ENCODE peak calls at places on chromosome 20, in eight cellular contexts. T, M, O, I, Q, G, N and H are unnamed samples.

GRCh38 chr20:59043698-59044097 is 1.1 kb upstream of the PRELID3B start:
- DNase-seq in I (no peak), T (no peak), M (no peak), N (no peak), G (no peak), Q (no peak), O (peak; percentile 33), H (no peak)

GRCh38 chr20:4006640-4007039 is 8.7 kb downstream of the RNF24 start:
- DNase-seq in I (no peak), O (no peak), M (no peak), Q (no peak), T (peak; percentile 78), G (no peak), N (no peak), H (no peak)

GRCh38 chr20:62925420-62926228 is 681 bp downstream of the DIDO1 start:
- DNase-seq in I (no peak), Q (no peak), N (peak; percentile 85), G (peak; percentile 29), O (no peak), T (peak; percentile 58), M (peak; percentile 90), H (peak; percentile 26)

GRCh38 chr20:43853918-43854317 is 60.7 kb upstream of the TOX2 start:
- DNase-seq in G (no peak), T (no peak), I (no peak), Q (no peak), N (no peak), M (no peak), O (no peak), H (no peak)

GRCh38 chr20:35404614-35405259 is 7.0 kb downstream of the UQCC1 start:
- DNase-seq in G (no peak), Q (no peak), M (no peak), T (no peak), O (no peak), N (no peak), I (no peak), H (no peak)

GRCh38 chr20:14777571-14777970 is 440.2 kb upstream of the FLRT3 start:
- DNase-seq in O (no peak), M (no peak), N (no peak), I (no peak), T (no peak), Q (no peak), G (no peak), H (no peak)

GRCh38 chr20:20480126-20480525 is 112.2 kb downstream of the INSM1 start:
- DNase-seq in T (no peak), O (peak; percentile 44), Q (no peak), M (no peak), I (no peak), G (no peak), N (no peak), H (peak; percentile 29)

GRCh38 chr20:53579581-53580375 is 13.9 kb downstream of the ZNF217 start:
- DNase-seq in T (no peak), M (no peak), N (no peak), G (peak; percentile 63), Q (no peak), O (peak; percentile 85), I (peak; percentile 99), H (peak; percentile 86)

GRCh38 chr20:64196831-64197418 is 32.7 kb downstream of the MYT1 start:
- DNase-seq in N (no peak), I (no peak), G (no peak), T (no peak), O (no peak), M (no peak), Q (no peak), H (no peak)

GRCh38 chr20:34875657-34876160 is 703 bp upstream of the ACSS2 start:
- DNase-seq in G (no peak), O (no peak), T (no peak), M (no peak), N (no peak), I (no peak), Q (no peak), H (no peak)

GRCh38 chr20:57898332-57898731 is 188.5 kb upstream of the PMEPA1 start:
- DNase-seq in I (no peak), Q (no peak), G (no peak), N (no peak), O (no peak), M (peak; percentile 39), T (no peak), H (no peak)

GRCh38 chr20:13786143-13786828 is 1.5 kb downstream of the NDUFAF5 start:
- DNase-seq in M (no peak), T (no peak), N (no peak), I (no peak), G (no peak), Q (no peak), O (no peak), H (no peak)

GRCh38 chr20:25314497-25315417 is 66.9 kb downstream of the PYGB start:
- DNase-seq in T (no peak), M (peak; percentile 73), G (no peak), O (no peak), I (no peak), Q (peak; percentile 18), N (no peak), H (no peak)
- TF ChIP-seq CTCF in T (no peak), M (no peak), G (no peak), O (no peak), I (no peak), Q (no peak), N (no peak), H (no peak)

GRCh38 chr20:17601957-17602356 is 32.1 kb downstream of the DSTN start:
- DNase-seq in I (no peak), O (no peak), G (no peak), T (no peak), M (no peak), N (no peak), Q (no peak), H (no peak)

GRCh38 chr20:17608701-17609497 is 39.0 kb downstream of the DSTN start:
- DNase-seq in O (no peak), T (no peak), G (no peak), I (no peak), M (no peak), Q (no peak), N (no peak), H (no peak)

GRCh38 chr20:17606001-17606400 is 36.1 kb downstream of the DSTN start:
- DNase-seq in Q (no peak), O (no peak), N (no peak), I (no peak), M (no peak), T (no peak), G (no peak), H (no peak)

GRCh38 chr20:17602493-17602892 is 32.6 kb downstream of the DSTN start:
- DNase-seq in G (no peak), O (no peak), N (no peak), Q (no peak), T (no peak), I (no peak), M (no peak), H (no peak)

DNA sequence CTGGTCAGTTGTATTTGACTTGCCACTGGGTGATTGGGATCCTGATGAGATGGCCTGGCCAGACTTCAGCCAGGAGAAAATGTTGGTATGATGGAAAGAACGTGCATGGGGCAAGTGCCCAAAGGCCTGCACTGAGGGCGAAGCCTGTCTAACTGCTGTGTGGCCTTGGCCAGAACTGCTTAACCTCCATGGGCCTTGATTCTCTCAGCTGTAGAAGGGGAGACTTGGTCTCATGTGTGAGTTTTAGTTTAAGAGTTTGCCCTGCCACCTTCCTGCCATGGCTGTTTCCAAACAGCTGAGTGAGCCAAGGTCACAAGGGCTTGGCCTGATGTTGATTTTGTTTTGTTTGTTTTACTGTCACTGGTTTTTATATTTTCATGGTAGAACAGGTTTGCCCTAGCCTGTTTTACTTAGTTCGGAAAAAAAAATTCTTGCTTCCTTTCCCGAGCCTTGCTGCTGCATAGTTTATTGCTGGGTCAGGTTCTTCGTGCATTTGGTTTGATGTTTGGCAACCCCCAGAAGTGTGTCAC is 35.3 kb downstream of the DSTN start:
- DNase-seq in M (no peak), I (peak; percentile 80), T (no peak), O (no peak), N (no peak), G (no peak), Q (no peak), H (no peak)
- H3K4me3 ChIP-seq in M (no peak overlapping the region), I (peak overlapping the region; percentile 8), T (no peak overlapping the region), O (no peak overlapping the region), N (no peak overlapping the region), G (no peak overlapping the region), Q (no peak overlapping the region), H (no peak overlapping the region)

GRCh38 chr20:6081236-6081635 is 27.4 kb upstream of the LRRN4 start:
- DNase-seq in M (no peak), T (peak; percentile 92), Q (no peak), I (peak; percentile 26), N (no peak), G (no peak), O (peak; percentile 73), H (peak; percentile 67)
- TF ChIP-seq CTCF in M (no peak), T (no peak), Q (no peak), I (no peak), N (no peak), G (no peak), O (no peak), H (no peak)

GRCh38 chr20:2873747-2874041 is 413 bp downstream of the PTPRA start:
- DNase-seq in M (peak; percentile 94), O (peak; percentile 32), T (peak; percentile 45), G (peak; percentile 10), N (no peak), I (peak; percentile 55), Q (no peak), H (peak; percentile 49)

GRCh38 chr20:2872304-2873009 is 824 bp upstream of the PTPRA start:
- DNase-seq in O (peak; percentile 54), I (peak; percentile 63), N (peak; percentile 91), T (peak; percentile 67), M (peak; percentile 92), G (peak; percentile 81), Q (peak; percentile 59), H (peak; percentile 54)

GRCh38 chr20:2873010-2873746 is at the start of gene PTPRA:
- DNase-seq in G (peak; percentile 94), N (peak; percentile 97), O (peak; percentile 90), Q (peak; percentile 93), T (peak; percentile 93), I (peak; percentile 91), M (peak; percentile 97), H (peak; percentile 92)

GRCh38 chr20:2871111-2871465 is 2.2 kb upstream of the PTPRA start:
- DNase-seq in G (no peak), T (no peak), O (peak; percentile 62), N (no peak), Q (no peak), M (no peak), I (no peak), H (peak; percentile 48)

DNA sequence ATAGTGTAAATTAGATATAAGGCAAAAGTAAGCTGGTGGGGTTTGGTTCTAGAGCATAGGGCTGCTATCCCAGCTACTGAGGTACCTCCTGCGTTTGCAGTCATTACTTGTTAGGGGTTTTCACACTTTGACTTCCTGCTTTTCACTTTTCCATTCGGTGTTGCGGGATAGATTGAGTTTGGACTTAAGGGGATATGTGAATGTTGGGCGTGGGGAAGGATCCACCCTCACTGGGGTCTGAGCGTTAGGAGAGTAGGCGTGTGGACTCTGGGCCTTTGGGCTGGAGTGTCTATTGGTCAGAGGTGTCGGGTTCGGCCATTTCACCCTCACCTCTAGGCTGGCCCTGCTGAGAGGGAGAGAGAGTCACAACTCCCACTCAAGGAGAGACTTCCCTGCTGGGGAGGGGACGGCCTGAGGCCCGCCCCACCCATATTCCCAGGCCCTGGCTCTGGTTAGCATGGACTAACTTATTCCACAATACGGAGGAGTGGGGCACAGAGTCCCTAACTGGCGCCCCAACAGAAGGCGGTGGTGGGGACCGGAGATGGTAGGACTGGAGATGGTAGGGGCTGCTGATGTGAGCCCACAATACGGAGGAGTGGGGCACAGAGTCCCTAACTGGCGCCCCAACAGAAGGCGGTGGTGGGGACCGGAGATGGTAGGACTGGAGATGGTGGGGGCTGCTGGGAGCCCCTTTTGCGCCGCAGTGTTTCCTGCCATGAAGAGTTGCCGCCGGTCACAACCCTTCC is 1.6 kb upstream of the PTPRA start:
- DNase-seq in G (no peak), T (no peak), N (no peak), O (no peak), M (no peak), Q (no peak), I (peak; percentile 36), H (peak; percentile 8)
- H3K4me3 ChIP-seq in G (peak overlapping the region; percentile 93), T (peak overlapping the region; percentile 96), N (peak overlapping the region; percentile 98), O (peak overlapping the region; percentile 46), M (peak overlapping the region; percentile 95), Q (peak overlapping the region; percentile 98), I (peak overlapping the region; percentile 92), H (peak overlapping the region; percentile 89)